ENCODE peak calls at places on chromosomes 12 and 14, in seven cellular contexts. L is ovary, Z is GM12878, E is HepG2, B is K562, V is transverse colon, D is suprapubic skin. T is an unnamed sample. For H3K36me3, the result is how much of the 10 kb centered on the place peaks cover.

GRCh38 chr12:33605776-33606175 is 166.2 kb upstream of the SYT10 start:
- DNase-seq in L (no peak), E (peak), V (no peak), D (no peak), B (no peak), Z (no peak), T (no peak)

GRCh38 chr12:131505561-131505960 is 205.3 kb upstream of the SFSWAP start:
- DNase-seq in V (no peak), E (no peak), L (no peak), Z (no peak), B (no peak), D (no peak), T (no peak)

GRCh38 chr12:56645201-56645716 is 525 bp downstream of the ATP5F1B start:
- DNase-seq in D (peak), V (peak), Z (no peak), B (no peak), L (no peak), E (no peak), T (no peak)

GRCh38 chr14:89320381-89321000 is 96.5 kb downstream of the FOXN3 start:
- DNase-seq in D (no peak), Z (no peak), B (no peak), V (no peak), L (no peak), E (no peak), T (no peak)

GRCh38 chr14:60514378-60515243 is 5.7 kb downstream of the SIX6 start:
- DNase-seq in E (peak), B (peak), L (no peak), D (no peak), Z (no peak), V (no peak), T (no peak)

GRCh38 chr14:90503582-90503981 is 106.8 kb downstream of the CALM1 start:
- DNase-seq in L (no peak), V (peak), B (no peak), D (no peak), Z (no peak), E (no peak), T (peak)

GRCh38 chr14:52318829-52319604 is 4.9 kb downstream of the PTGER2 start:
- DNase-seq in V (no peak), E (no peak), Z (no peak), D (no peak), L (no peak), B (no peak), T (no peak)

GRCh38 chr14:80615831-80616230 is 325.7 kb downstream of the CEP128 start:
- DNase-seq in B (no peak), V (no peak), L (no peak), D (no peak), Z (peak), E (no peak), T (no peak)

GRCh38 chr14:21093769-21094681 is 4.4 kb downstream of the ZNF219 start:
- DNase-seq in Z (no peak), D (no peak), B (no peak), L (no peak), V (no peak), E (no peak), T (no peak)

GRCh38 chr14:73785336-73785833 is 66.2 kb upstream of the PTGR2 start:
- DNase-seq in L (no peak), B (no peak), E (peak), Z (no peak), D (no peak), V (peak), T (no peak)

GRCh38 chr12:124557518-124558223 is 9.7 kb downstream of the NCOR2 start:
- DNase-seq in E (no peak), V (no peak), B (no peak), L (no peak), Z (no peak), D (no peak), T (no peak)
- H3K36me3 ChIP-seq in E (under half), V (under half), B (under half), L (under half), Z (under half), D (under half), T (under half)

GRCh38 chr12:53005986-53006809 is at the start of gene EIF4B:
- DNase-seq in E (peak), V (peak), L (peak), B (peak), Z (peak), D (peak), T (peak)
- TF ChIP-seq EP300 in E (no peak), V (peak), L (peak), B (no peak), Z (peak), D (no peak), T (no peak)

DNA sequence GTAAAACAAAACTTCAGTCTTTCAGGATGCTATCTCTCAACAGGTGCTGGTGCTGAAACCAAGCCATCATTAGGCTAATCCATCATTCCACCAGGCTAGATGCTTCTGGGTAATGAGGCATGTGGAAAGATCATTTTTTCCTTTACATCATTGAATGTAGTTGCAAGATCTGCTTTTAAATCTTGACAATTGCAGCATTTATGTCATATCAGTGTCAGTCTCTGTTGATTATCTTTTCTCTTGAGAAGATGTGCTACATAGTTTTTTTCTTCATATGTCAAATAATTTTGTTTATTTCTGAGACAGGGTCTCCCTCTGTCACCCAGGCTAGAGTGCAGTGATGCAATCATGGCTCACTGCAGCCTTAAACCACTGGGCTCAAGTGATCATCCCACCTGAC is 16.2 kb upstream of the EXD2 start:
- DNase-seq in E (no peak), V (no peak), B (no peak), L (no peak), D (no peak), Z (no peak), T (no peak)
- TF ChIP-seq POLR2A in E (no peak), V (no peak), B (no peak), L (no peak), D (no peak), Z (no peak), T (no peak)

GRCh38 chr12:123180171-123180570 is 29.3 kb upstream of the PITPNM2 start:
- DNase-seq in D (no peak), L (no peak), V (no peak), B (no peak), E (no peak), Z (no peak), T (no peak)
- H3K36me3 ChIP-seq in D (under half), L (under half), V (under half), B (half or more), E (under half), Z (under half), T (under half)

DNA sequence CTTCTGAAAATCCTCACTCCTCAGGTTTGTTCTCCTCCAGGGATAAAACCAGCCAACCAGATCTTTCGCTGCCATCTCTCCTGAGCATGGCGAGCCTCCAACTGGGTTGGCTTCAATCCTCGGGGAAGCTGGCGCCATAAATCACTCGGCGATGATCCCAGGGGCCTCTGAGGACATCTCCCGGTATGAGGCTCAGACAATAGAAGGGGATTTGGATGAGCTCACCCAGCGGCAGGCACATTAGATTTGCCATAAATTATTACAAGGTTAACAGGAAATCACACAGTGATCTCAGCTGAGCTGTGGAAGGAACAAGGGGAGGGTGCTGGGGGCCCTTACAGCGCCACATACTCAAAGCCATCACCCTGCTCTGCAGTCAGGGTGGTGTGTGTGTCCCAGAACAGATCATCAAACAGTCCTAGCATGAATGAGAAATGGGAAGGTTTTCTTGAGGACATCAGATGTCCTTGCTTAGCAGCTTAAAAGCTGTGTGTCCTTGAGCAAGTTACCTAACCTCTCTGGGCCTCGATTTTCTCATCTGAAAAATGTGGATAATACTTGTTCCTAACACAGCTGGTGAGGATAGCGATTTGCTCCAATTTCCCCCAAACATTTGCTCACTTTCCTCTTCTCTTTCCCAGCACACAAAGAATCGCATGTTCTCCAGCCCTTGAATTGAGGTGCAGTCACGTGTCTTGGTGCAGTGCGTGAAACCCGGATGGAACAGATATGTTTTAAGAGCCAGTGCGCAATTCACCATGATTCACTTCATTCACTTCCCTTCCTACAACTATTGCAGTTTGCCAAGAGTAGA is 142.8 kb downstream of the SCARB1 start:
- DNase-seq in V (peak), B (no peak), E (no peak), D (no peak), L (no peak), Z (no peak), T (peak)
- TF ChIP-seq EP300 in V (peak), B (no peak), E (no peak), D (no peak), L (no peak), Z (no peak), T (peak)

GRCh38 chr12:59115995-59116394 is 195.7 kb upstream of the LRIG3 start:
- DNase-seq in E (no peak), V (no peak), B (no peak), D (no peak), Z (no peak), L (no peak), T (no peak)

GRCh38 chr12:59122784-59123183 is 202.5 kb upstream of the LRIG3 start:
- DNase-seq in L (no peak), E (no peak), V (no peak), D (no peak), B (no peak), Z (no peak), T (no peak)

GRCh38 chr12:59121466-59121865 is 201.2 kb upstream of the LRIG3 start:
- DNase-seq in V (no peak), B (no peak), E (no peak), Z (no peak), D (no peak), L (no peak), T (no peak)

GRCh38 chr12:59118356-59118755 is 198.1 kb upstream of the LRIG3 start:
- DNase-seq in L (no peak), B (no peak), E (no peak), Z (no peak), V (no peak), D (no peak), T (no peak)

DNA sequence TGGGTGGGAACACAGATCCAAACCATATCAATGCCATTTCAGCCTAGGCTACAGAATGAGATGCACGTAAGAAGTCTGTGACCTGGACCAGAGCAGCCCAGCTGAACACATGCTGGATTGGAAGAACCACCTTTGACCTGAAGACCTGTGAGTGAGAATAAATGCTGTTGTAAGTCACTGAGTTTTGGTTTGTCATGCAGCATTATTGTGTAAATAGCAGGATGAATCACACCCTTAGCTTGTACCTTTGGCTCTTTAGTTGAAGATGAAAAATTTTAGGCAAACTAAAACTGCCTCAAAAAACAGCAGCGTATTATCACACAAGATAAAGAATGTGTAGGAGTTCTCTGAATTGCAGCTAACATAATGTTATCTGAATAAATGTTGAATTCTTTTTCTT is 199.4 kb upstream of the LRIG3 start:
- DNase-seq in B (no peak), V (no peak), Z (no peak), L (no peak), D (no peak), E (no peak), T (no peak)
- TF ChIP-seq POLR2A in B (no peak), V (no peak), Z (no peak), L (no peak), D (no peak), E (no peak), T (no peak)

DNA sequence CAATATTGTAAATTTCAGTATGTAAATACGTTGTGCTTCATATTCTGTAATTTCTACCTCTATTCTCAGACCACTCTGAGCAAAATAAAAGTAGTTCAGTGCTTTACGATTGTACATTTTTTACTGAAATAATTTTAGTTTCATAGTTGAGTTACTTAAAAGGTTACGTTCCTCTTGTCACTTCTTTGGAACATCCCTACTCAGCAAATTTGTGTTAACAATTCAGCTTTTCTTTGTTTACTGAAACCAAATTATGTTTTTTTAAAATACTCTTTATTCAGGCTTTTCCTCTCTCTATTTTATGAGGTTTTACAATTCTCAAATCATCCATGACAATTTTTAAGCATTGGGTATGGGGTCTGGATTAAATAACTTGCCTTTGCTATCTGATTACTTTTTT is 25.8 kb downstream of the CPSF6 start:
- DNase-seq in E (no peak), L (no peak), V (no peak), Z (no peak), B (no peak), D (no peak), T (no peak)
- H3K36me3 ChIP-seq in E (under half), L (under half), V (under half), Z (under half), B (half or more), D (half or more), T (half or more)

DNA sequence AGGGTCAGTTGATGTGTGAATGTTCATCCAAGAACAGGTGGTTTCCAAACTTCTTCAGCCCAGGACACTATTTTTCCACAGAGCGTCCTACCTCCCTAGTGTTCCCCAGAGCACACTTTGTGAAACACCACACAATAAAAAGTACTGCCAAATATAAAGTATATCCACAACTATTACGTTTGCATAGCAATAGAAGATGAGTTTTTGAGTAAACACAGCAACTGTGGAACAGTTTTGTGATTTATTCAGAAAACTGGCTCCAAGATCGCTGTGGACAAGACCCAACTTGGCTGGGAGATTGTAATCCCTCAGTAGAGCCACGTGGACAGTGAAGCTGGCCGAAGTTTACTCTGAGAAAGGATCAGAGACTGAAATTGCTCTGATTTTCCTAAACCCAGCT is 14.5 kb upstream of the MAP1LC3B2 start:
- DNase-seq in L (no peak), Z (no peak), V (peak), B (no peak), E (no peak), D (no peak), T (no peak)
- TF ChIP-seq EP300 in L (no peak), Z (no peak), V (no peak), B (no peak), E (no peak), D (no peak), T (no peak)

DNA sequence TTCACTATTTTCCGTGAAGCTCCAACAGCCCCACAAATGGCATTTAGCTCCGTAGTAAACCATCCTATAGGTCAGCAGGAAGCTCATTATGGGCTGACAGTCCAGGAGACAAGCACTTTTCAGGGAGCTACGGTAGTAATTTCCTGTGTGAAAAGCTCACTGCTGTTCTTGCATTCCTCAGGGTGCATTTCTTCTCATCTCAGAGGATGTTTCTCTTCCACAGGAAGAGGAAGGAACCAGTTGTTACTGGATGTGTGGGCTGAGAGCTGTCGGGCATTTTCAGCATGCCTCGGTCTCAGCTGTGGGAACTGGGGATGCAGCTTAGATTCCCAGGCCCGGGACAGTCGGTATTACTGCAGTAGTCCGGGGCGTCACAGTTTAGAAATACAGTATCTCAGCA is 72.7 kb downstream of the GALNT4 start:
- DNase-seq in D (no peak), Z (no peak), B (no peak), V (peak), L (no peak), E (no peak), T (no peak)
- TF ChIP-seq POLR2A in D (no peak), Z (no peak), B (no peak), V (no peak), L (no peak), E (no peak), T (no peak)

T was measured in stomach.